ENCODE peak calls at places on chromosomes 3 and 15, in four cellular contexts. L is K562, P is WTC11, Y is HepG2. K is an unnamed sample.

GRCh38 chr3:152452318-152452717 is 183.6 kb downstream of the MBNL1 start:
- DNase-seq in L (no peak), P (no peak), Y (no peak), K (no peak)

GRCh38 chr15:90174140-90174891 is 26.8 kb upstream of the SEMA4B start:
- DNase-seq in L (no peak), P (no peak), Y (no peak), K (no peak)

GRCh38 chr15:63110428-63111026 is 11.1 kb upstream of the LACTB start:
- DNase-seq in L (no peak), P (no peak), Y (no peak), K (no peak)

GRCh38 chr15:32943691-32944090 is 225.9 kb downstream of the GREM1 start:
- DNase-seq in L (no peak), P (no peak), Y (no peak), K (no peak)

GRCh38 chr3:59641169-59641914 is 591.5 kb upstream of the CFAP20DC start:
- DNase-seq in L (no peak), P (no peak), Y (no peak), K (no peak)

GRCh38 chr3:52636673-52637072 is 49.0 kb downstream of the PBRM1 start:
- DNase-seq in L (no peak), P (no peak), Y (no peak), K (no peak)

GRCh38 chr15:38558714-38559059 is 5.9 kb downstream of the RASGRP1 start:
- DNase-seq in L (no peak), P (no peak), Y (no peak), K (no peak)

GRCh38 chr3:11845661-11846060 is 1.0 kb downstream of the TAMM41 start:
- DNase-seq in L (peak; percentile 53), P (no peak), Y (no peak), K (no peak)

GRCh38 chr15:69537085-69537484 is 84.5 kb downstream of the RPLP1 start:
- DNase-seq in L (no peak), P (no peak), Y (no peak), K (no peak)

GRCh38 chr15:94080989-94081605 is 150.3 kb upstream of the MCTP2 start:
- DNase-seq in L (no peak), P (no peak), Y (no peak), K (no peak)

GRCh38 chr3:37985637-37986320 is 4.8 kb upstream of the VILL start:
- DNase-seq in L (no peak), P (no peak), Y (no peak), K (no peak)

GRCh38 chr3:74360406-74360805 is 254.1 kb downstream of the CNTN3 start:
- DNase-seq in L (no peak), P (no peak), Y (no peak), K (no peak)

GRCh38 chr15:29141206-29141907 is 128.3 kb downstream of the NSMCE3 start:
- DNase-seq in L (no peak), P (no peak), Y (no peak), K (no peak)

GRCh38 chr15:79169531-79170123 is 79.0 kb upstream of the RASGRF1 start:
- DNase-seq in L (no peak), P (no peak), Y (no peak), K (no peak)

GRCh38 chr3:16513141-16514020 is at the start of gene RFTN1:
- DNase-seq in L (no peak), P (peak; percentile 41), Y (no peak), K (no peak)

GRCh38 chr3:16512435-16513140 is 911 bp downstream of the RFTN1 start:
- DNase-seq in L (no peak), P (no peak), Y (no peak), K (no peak)

GRCh38 chr3:16509721-16510619 is 3.5 kb downstream of the RFTN1 start:
- DNase-seq in L (no peak), P (no peak), Y (no peak), K (no peak)

GRCh38 chr3:16510620-16511319 is 2.7 kb downstream of the RFTN1 start:
- DNase-seq in L (no peak), P (no peak), Y (no peak), K (no peak)

GRCh38 chr3:16511561-16512434 is 1.7 kb downstream of the RFTN1 start:
- DNase-seq in L (no peak), P (no peak), Y (no peak), K (peak; percentile 98)
- TF ChIP-seq NR2C2 in L (no peak), P (no peak), Y (no peak), K (no peak)

DNA sequence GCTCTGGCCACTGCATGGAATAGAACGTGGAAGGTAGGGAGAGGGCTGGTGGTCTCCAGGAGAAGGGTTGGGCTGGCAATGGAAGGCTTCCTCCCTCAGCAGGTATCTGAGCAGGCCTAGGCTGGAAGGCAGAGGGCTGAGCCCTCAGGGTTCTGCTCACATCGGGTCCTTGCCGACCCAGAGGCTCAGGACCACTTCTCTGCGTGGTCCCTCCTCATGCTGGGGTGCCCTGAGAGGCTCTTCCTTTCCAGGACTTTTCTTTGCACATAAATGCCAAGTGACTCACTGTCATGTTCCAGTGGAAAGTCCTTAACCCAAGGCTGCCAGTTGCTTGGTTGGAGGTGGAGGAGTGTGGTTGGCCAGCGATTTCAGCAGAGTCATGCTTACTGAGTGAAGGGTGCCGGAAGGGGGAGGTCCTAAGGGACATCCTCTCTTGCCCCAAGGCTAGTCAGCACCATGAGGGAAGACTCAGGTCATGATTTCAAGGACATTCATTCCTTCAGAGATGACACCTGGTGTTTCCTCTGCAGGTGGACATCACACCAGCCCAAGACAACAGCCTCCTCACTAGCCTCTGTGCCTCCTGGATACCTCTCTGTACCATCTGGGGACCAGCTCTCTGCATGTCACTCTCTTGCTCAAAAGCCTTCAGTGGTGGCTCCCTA is 8.2 kb downstream of the SLC6A6 start:
- DNase-seq in L (peak; percentile 95), P (no peak), Y (peak; percentile 18), K (no peak)
- TF ChIP-seq NR2C2 in L (peak; percentile 80), P (no peak), Y (no peak), K (no peak)

DNA sequence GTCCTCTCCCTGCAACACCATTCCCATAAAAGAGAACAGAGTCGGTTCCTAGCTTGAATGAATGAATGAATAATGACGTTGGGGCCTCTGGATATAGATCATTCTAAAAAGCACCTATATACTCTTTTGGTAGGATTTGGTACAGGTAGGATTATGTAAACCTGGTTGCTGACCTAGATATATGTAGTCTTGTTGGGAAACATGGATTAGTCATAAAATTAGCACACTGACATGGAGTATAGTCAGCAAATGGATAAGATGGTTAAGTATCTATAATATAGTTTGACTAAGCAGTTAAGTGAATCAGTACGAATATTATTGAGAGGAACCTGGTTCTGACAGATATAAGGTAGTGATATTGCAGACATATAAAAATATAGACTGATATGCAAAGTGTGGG is 142.5 kb downstream of the FILIP1L start:
- DNase-seq in L (no peak), P (no peak), Y (no peak), K (no peak)
- TF ChIP-seq NR2C2 in L (no peak), P (no peak), Y (no peak), K (no peak)

DNA sequence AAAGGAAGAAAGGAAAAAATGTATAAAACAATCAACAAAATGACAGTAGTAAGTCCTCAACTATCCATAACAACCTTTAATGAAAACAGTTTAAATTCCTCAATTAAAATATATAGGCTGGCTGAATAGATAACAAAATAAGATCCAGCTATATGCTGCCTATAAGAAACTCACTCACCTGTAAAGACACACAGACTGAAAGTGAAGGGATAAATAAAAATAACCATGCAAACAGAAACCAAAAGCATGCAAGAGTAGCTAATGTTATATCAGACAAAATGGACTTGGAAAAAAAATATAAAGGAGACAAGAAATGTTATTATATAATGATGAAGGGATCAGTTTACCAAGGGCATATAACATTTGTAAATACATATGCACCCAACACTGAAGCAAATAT is 51.2 kb downstream of the AP4E1 start:
- DNase-seq in L (no peak), P (no peak), Y (no peak), K (no peak)
- TF ChIP-seq NR2C2 in L (no peak), P (no peak), Y (no peak), K (no peak)

GRCh38 chr3:135528638-135529037 is 436.9 kb upstream of the PPP2R3A start:
- DNase-seq in L (no peak), P (no peak), Y (no peak), K (no peak)
- TF ChIP-seq NR2C2 in L (no peak), P (no peak), Y (no peak), K (no peak)

DNA sequence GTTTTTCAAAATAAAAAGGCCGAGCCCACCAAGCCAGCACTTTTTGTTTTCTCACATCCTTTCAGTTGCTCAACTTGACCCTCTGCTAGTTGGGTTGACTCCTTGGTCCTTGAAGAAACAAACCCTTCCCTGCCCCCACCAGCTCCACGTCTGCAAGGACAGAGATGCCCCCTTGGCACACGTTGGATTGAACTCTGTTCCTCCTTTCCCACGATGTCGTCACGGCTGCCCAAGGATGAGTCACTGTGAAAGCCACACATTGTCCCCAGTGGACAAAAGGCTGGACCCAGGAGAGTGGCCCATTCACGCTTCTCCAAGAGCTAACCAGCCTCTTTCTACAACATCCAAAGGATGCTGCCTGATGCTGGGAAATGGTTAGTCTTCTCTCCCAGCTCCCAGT is 43.0 kb upstream of the SPATA12 start:
- DNase-seq in L (no peak), P (no peak), Y (peak; percentile 24), K (no peak)
- TF ChIP-seq NR2C2 in L (no peak), P (no peak), Y (no peak), K (no peak)

DNA sequence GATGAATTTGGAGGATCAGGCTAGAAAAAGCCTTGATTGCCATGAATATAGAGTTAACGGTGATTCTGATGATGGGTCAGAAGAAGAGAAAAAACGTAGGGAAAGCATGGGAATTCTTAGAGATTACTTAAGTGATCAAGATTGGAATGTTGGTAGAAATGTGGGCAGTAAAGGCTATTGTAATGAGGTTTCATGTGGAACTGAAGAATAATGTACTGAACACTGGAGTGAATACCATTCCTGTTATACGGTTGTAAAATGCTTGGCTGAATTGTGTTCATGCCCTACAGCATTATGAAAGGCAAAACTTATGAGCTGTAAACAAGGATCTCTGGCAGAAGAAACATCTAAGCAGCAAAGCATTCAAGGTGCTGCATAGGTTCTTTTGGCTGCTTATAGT is 414.1 kb upstream of the CBLB start:
- DNase-seq in L (no peak), P (no peak), Y (no peak), K (no peak)
- TF ChIP-seq NR2C2 in L (no peak), P (no peak), Y (no peak), K (no peak)

GRCh38 chr3:55000946-55001345 is 73.1 kb upstream of the LRTM1 start:
- DNase-seq in L (no peak), P (no peak), Y (no peak), K (no peak)

GRCh38 chr3:55000546-55000945 is 72.7 kb upstream of the LRTM1 start:
- DNase-seq in L (no peak), P (no peak), Y (no peak), K (no peak)

GRCh38 chr3:54999801-55000200 is 71.9 kb upstream of the LRTM1 start:
- DNase-seq in L (no peak), P (no peak), Y (no peak), K (no peak)

GRCh38 chr3:55002416-55002930 is 74.6 kb upstream of the LRTM1 start:
- DNase-seq in L (no peak), P (no peak), Y (no peak), K (no peak)

GRCh38 chr3:54999159-54999558 is 71.3 kb upstream of the LRTM1 start:
- DNase-seq in L (peak; percentile 11), P (no peak), Y (peak; percentile 2), K (no peak)
- TF ChIP-seq NR2C2 in L (no peak), P (no peak), Y (no peak), K (no peak)